ENCODE peak calls at places on chromosome 4, in five cellular contexts. M is amygdala, D is tibial nerve, T is HS-27A, I is hippocampal formation. C is an unnamed sample.

GRCh38 chr4:80382090-80382832 is 46.7 kb downstream of the CFAP299 start:
- DNase-seq in M (no peak), D (no peak), T (no peak), I (no peak), C (no peak)

GRCh38 chr4:8594097-8595038 is 1.8 kb downstream of the CPZ start:
- DNase-seq in M (no peak), D (peak), T (peak), I (peak), C (no peak)

GRCh38 chr4:178339769-178340168 is 897.5 kb upstream of the AGA start:
- DNase-seq in M (no peak), D (no peak), T (no peak), I (no peak), C (no peak)

GRCh38 chr4:145851516-145852201 is 87.0 kb downstream of the ZNF827 start:
- DNase-seq in M (no peak), D (no peak), T (no peak), I (no peak), C (no peak)

GRCh38 chr4:38162240-38162784 is 202.1 kb downstream of the PTTG2 start:
- DNase-seq in M (no peak), D (no peak), T (no peak), I (no peak), C (no peak)

GRCh38 chr4:132132433-132132832 is 1016.7 kb upstream of the PCDH10 start:
- DNase-seq in M (no peak), D (no peak), T (no peak), I (no peak), C (no peak)

GRCh38 chr4:175970072-175970471 is 95.6 kb upstream of the WDR17 start:
- DNase-seq in M (no peak), D (no peak), T (no peak), I (no peak), C (no peak)

GRCh38 chr4:40316782-40317635 is 18.1 kb upstream of the CHRNA9 start:
- DNase-seq in M (no peak), D (peak), T (peak), I (no peak), C (no peak)

GRCh38 chr4:57280481-57280880 is 170.3 kb upstream of the IGFBP7 start:
- DNase-seq in M (no peak), D (no peak), T (no peak), I (no peak), C (no peak)

C was measured in anterior cingulate cortex.